ENCODE peak calls at places on chromosomes 7 and 10, in four cellular contexts. U is WTC11, K is GM12878, N is HepG2. G is an unnamed sample.

GRCh38 chr7:1753563-1753867 is 83.4 kb downstream of the ELFN1 start:
- DNase-seq in U (no peak), N (no peak), K (no peak), G (no peak)

GRCh38 chr10:22607261-22607660 is 107.1 kb downstream of the PIP4K2A start:
- DNase-seq in K (no peak), N (no peak), U (no peak), G (no peak)

GRCh38 chr10:78894841-78895195 is 173.9 kb upstream of the ZMIZ1 start:
- DNase-seq in N (peak), K (no peak), U (no peak), G (no peak)

GRCh38 chr10:29618341-29619171 is 16.2 kb downstream of the SVIL start:
- DNase-seq in N (peak), U (no peak), K (no peak), G (no peak)

GRCh38 chr10:34498821-34499220 is 316.3 kb downstream of the PARD3 start:
- DNase-seq in K (no peak), U (no peak), N (no peak), G (no peak)

GRCh38 chr7:17026269-17026668 is 144.5 kb upstream of the AGR3 start:
- DNase-seq in K (no peak), U (no peak), N (no peak), G (no peak)

GRCh38 chr7:76423666-76424412 is 911 bp upstream of the ZP3 start:
- DNase-seq in K (no peak), N (no peak), U (peak), G (no peak)

GRCh38 chr10:128747556-128748335 is 621.5 kb upstream of the MKI67 start:
- DNase-seq in N (no peak), K (no peak), U (no peak), G (no peak)

GRCh38 chr7:127858091-127858914 is 172.9 kb downstream of the LRRC4 start:
- DNase-seq in N (no peak), K (no peak), U (no peak), G (no peak)

GRCh38 chr7:117665393-117665792 is 185.6 kb downstream of the CFTR start:
- DNase-seq in N (no peak), U (no peak), K (no peak), G (no peak)

GRCh38 chr7:129990403-129991192 is 37.8 kb upstream of the UBE2H start:
- DNase-seq in N (peak), U (peak), K (no peak), G (no peak)

GRCh38 chr7:945556-946255 is 8.8 kb downstream of the ADAP1 start:
- DNase-seq in N (no peak), U (peak), K (no peak), G (no peak)

GRCh38 chr10:74981831-74982633 is 129.4 kb upstream of the SAMD8 start:
- DNase-seq in U (no peak), N (no peak), K (no peak), G (no peak)

GRCh38 chr10:93383562-93383981 is 98.6 kb downstream of the MYOF start:
- DNase-seq in K (no peak), N (no peak), U (no peak), G (no peak)

GRCh38 chr10:93379366-93380042 is 102.6 kb downstream of the MYOF start:
- DNase-seq in U (no peak), N (no peak), K (no peak), G (no peak)

GRCh38 chr10:93380043-93380565 is 102.0 kb downstream of the MYOF start:
- DNase-seq in N (no peak), K (no peak), U (no peak), G (no peak)

GRCh38 chr10:93386496-93387369 is 95.4 kb downstream of the MYOF start:
- DNase-seq in U (no peak), K (no peak), N (no peak), G (no peak)

GRCh38 chr10:93384006-93384405 is 98.1 kb downstream of the MYOF start:
- DNase-seq in K (no peak), U (no peak), N (no peak), G (no peak)
- TF ChIP-seq ETV6 in K (no peak), U (no peak), N (no peak), G (no peak)

DNA sequence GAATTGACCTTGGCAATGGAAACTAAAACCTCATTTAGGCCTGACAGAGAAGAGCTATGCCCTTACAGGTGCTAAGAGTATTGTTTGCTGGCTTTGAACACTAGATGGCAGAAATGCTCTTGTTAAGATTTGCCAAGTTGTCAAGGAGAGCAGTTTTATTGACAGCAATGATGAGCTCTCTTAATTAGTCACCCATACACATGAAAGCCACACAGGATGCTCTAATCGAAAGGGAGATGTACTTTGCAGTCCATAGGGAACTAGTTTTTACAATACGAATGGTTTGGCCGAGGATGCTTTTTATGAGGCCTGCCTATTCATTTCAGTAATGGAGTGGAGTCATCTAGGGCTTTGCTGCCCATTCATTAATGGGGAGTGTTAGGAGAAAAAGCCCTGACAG is 45.4 kb upstream of the MBL2 start:
- DNase-seq in N (peak), K (peak), U (no peak), G (no peak)
- TF ChIP-seq ETV6 in N (no peak), K (no peak), U (no peak), G (no peak)

DNA sequence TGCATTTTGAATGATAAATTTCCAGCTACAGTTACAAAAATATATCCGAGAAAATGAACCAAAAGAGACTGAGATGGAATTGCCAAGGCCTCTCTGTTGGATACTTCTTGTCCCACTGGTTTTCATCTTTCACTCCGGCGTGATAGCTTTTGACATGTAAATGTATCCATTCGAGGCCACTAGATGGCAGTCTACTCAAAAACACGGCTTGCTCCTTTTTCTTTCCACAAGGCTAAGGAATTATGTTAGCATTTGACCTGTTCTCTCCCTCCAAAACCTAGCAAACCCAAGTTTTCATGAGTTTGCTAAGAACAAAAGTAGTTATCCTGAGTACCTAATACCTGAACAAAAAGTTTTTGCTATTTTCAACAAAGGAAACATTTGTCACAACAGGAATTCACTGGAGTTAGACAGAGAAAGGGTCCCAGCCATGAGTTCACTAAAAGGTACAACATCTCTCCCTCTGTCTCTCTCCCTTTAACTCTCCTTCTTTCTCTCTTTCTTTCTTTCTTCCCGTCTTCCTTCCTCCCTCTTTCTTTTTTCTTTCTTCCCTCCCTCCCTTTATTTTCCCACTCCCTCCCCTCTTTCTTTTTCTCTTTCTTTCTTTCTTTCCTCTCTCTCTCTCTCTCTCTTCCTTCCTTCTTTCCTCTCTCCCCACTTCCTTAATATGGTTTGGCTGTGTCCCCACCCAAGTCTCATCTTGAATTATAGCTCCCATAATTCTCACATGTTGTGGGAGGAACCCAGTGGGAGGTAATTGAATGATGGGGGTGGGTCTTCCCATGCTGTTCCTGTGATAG is 207.9 kb upstream of the MYO3A start:
- DNase-seq in N (peak), U (peak), K (no peak), G (peak)
- TF ChIP-seq ETV6 in N (no peak), U (no peak), K (no peak), G (no peak)

GRCh38 chr7:32573110-32573687 is 77.9 kb downstream of the AVL9 start:
- DNase-seq in N (no peak), K (no peak), U (no peak), G (no peak)

GRCh38 chr7:32564542-32564941 is 69.3 kb downstream of the AVL9 start:
- DNase-seq in K (no peak), U (no peak), N (no peak), G (no peak)

GRCh38 chr7:32574626-32575025 is 79.3 kb downstream of the AVL9 start:
- DNase-seq in K (no peak), U (no peak), N (no peak), G (no peak)

GRCh38 chr7:32569388-32570289 is 74.3 kb downstream of the AVL9 start:
- DNase-seq in N (no peak), U (no peak), K (no peak), G (no peak)
- TF ChIP-seq ETV6 in N (no peak), U (no peak), K (no peak), G (no peak)

GRCh38 chr10:6385683-6386082 is 183.0 kb downstream of the PFKFB3 start:
- DNase-seq in K (no peak), U (no peak), N (no peak), G (no peak)
- TF ChIP-seq ETV6 in K (no peak), U (no peak), N (no peak), G (no peak)

DNA sequence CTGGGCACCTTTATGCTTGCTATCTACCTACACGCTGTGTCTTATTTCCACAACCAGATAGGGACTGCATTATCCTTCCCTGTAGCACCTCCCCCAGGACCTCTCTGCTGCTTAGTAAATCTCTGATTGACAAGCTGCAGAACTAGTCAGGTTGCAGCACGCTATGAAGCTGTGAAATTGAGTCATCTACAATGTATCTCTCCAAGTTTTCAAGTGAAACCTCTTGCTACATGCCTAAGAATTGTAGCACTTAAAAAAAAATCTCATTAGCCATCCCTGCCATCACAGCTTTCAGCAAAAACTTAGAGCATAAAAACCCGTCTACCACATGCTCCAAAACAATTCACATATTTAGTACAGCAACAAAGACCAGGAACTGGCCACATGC is 69.7 kb upstream of the FGFR2 start:
- DNase-seq in U (no peak), N (no peak), K (no peak), G (no peak)
- TF ChIP-seq ETV6 in U (no peak), N (no peak), K (no peak), G (no peak)

GRCh38 chr10:124316316-124316715 is 102.4 kb downstream of the OAT start:
- DNase-seq in K (no peak), N (no peak), U (no peak), G (no peak)

GRCh38 chr10:124318811-124319210 is 99.9 kb downstream of the OAT start:
- DNase-seq in K (no peak), N (no peak), U (no peak), G (no peak)

GRCh38 chr10:124315599-124316270 is 103.0 kb downstream of the OAT start:
- DNase-seq in N (no peak), K (no peak), U (no peak), G (no peak)

GRCh38 chr10:124319926-124320391 is 98.8 kb downstream of the OAT start:
- DNase-seq in N (peak), U (no peak), K (no peak), G (no peak)

DNA sequence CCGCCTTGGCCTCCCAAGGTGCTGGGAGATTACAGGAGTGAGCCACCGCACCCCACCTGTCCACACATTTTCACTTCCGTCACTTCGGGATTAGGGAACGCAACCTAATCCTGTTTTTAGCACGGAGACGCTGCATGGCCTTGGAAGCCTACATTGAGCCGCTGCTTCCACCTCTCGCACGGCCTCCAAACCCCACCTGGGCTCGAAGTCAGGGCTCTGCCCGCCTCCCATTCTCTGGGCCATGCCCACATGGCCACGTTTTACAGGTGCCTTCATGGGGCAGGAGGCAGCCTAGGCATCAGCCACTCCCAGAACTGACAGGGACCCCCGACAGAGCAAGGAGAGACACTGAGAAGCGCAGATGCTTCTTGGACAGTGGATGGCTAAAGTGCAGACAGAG is 100.6 kb downstream of the OAT start:
- DNase-seq in K (no peak), N (no peak), U (no peak), G (no peak)
- TF ChIP-seq ETV6 in K (no peak), N (no peak), U (no peak), G (no peak)

GRCh38 chr7:26156454-26157365 is 4.7 kb downstream of the NFE2L3 start:
- DNase-seq in U (no peak), N (peak), K (peak), G (peak)
- TF ChIP-seq ETV6 in U (no peak), N (no peak), K (no peak), G (no peak)

GRCh38 chr7:103132995-103133688 is 15.8 kb downstream of the NAPEPLD start:
- DNase-seq in U (no peak), N (no peak), K (no peak), G (no peak)
- TF ChIP-seq ETV6 in U (no peak), N (no peak), K (no peak), G (no peak)

G was measured in K562.